ENCODE peak calls at places on chromosome 2, in nine cellular contexts. N is dorsolateral prefrontal cortex; I is fibroblast of mammary gland; Z is DND-41; S is tibial artery; G is epithelial cell of esophagus; K is CD4-positive, CD25-positive, alpha-beta regulatory T cell; Y is GM12865; F is iPS DF 6.9. H is an unnamed sample.

GRCh38 chr2:23803275-23803964 is 123.5 kb downstream of the ATAD2B start:
- DNase-seq in S (no peak), Z (no peak), F (no peak), Y (no peak), N (no peak), I (peak), G (peak), K (no peak), H (peak)

GRCh38 chr2:77520981-77521380 is 1.2 kb downstream of the LRRTM4 start:
- DNase-seq in F (no peak), N (no peak), Y (no peak), G (no peak), I (no peak), K (no peak), Z (no peak), S (no peak), H (no peak)

GRCh38 chr2:43356774-43357173 is 130.4 kb upstream of the ZFP36L2 start:
- DNase-seq in G (no peak), I (peak), S (no peak), N (no peak), Y (no peak), K (no peak), Z (no peak), F (no peak), H (no peak)

GRCh38 chr2:230447455-230448451 is 31.8 kb downstream of the SP100 start:
- DNase-seq in F (no peak), S (no peak), Y (peak), K (peak), G (no peak), Z (no peak), I (no peak), N (no peak), H (no peak)

GRCh38 chr2:159549234-159549633 is 67.1 kb downstream of the BAZ2B start:
- DNase-seq in Z (no peak), N (no peak), G (peak), F (no peak), S (no peak), Y (no peak), I (peak), K (no peak), H (peak)

GRCh38 chr2:70496819-70497218 is 56.8 kb downstream of the TGFA start:
- DNase-seq in K (no peak), Y (no peak), N (no peak), G (peak), F (no peak), S (no peak), Z (no peak), I (no peak), H (peak)

GRCh38 chr2:98308532-98308931 is 37.7 kb upstream of the CNGA3 start:
- DNase-seq in S (no peak), N (no peak), K (no peak), G (no peak), F (no peak), Y (no peak), Z (no peak), I (no peak), H (no peak)

GRCh38 chr2:195304310-195304709 is 352.7 kb upstream of the SLC39A10 start:
- DNase-seq in I (peak), N (no peak), Y (peak), S (no peak), F (peak), G (peak), Z (no peak), K (no peak), H (peak)

GRCh38 chr2:119544075-119545031 is at the start of gene CFAP221:
- DNase-seq in S (peak), Z (no peak), I (peak), F (no peak), G (peak), Y (peak), N (peak), K (no peak), H (peak)

GRCh38 chr2:177143444-177143843 is 69.2 kb upstream of the HNRNPA3 start:
- DNase-seq in G (peak), S (no peak), N (no peak), F (no peak), I (peak), K (no peak), Z (no peak), Y (no peak), H (peak)

GRCh38 chr2:177147834-177148233 is 64.8 kb upstream of the HNRNPA3 start:
- DNase-seq in Z (no peak), S (no peak), G (no peak), Y (no peak), K (no peak), I (no peak), N (no peak), F (no peak), H (no peak)

GRCh38 chr2:177147093-177147694 is 65.4 kb upstream of the HNRNPA3 start:
- DNase-seq in Z (peak), F (no peak), I (peak), K (peak), Y (peak), S (no peak), N (no peak), G (peak), H (peak)

GRCh38 chr2:177149155-177149503 is 63.5 kb upstream of the HNRNPA3 start:
- DNase-seq in K (no peak), Z (no peak), I (no peak), N (no peak), S (no peak), Y (no peak), F (no peak), G (no peak), H (no peak)

DNA sequence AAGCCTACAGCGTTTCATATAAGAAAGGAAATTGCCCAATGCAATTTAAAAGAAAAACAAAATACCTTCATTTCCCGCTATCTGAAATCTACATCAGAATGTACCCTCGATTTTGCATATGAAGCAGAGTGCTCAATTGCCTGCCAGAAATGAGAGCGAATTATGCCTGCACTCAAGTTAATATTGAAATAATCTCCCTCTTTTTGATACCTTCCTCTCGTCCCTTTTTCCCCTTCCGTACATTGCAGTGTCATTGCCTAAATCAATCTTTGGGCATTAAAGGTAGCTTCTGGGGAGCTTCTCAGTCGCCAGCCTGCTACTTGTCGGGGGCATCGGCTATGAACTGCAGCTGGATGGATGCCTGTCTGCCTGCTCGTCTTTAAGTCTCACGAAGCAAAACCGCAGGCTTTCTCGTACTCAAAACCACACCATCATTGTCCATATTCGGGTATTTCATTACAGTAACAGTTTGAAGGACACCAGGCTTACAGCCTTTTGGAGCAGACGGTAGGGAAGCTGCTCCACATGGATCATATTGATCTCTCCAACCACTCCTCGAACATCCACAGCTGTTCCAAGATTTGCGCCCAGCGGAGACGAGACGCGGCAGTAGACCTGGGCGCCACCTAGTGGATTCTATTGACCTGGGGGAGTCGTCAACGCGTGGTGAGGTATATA is 64.0 kb upstream of the HNRNPA3 start:
- DNase-seq in K (peak), N (peak), S (peak), Y (peak), I (peak), Z (peak), G (peak), F (peak), H (peak)
- H3K4me3 ChIP-seq in K (peak), N (peak), S (peak), Y (peak), I (peak), Z (no peak), G (peak), F (peak), H (peak)

GRCh38 chr2:134718956-134719814 is at the start of gene TMEM163:
- DNase-seq in F (no peak), N (no peak), G (peak), K (no peak), Y (no peak), S (no peak), Z (no peak), I (no peak), H (no peak)

GRCh38 chr2:134718095-134718955 is 475 bp downstream of the TMEM163 start:
- DNase-seq in I (no peak), G (no peak), N (no peak), S (no peak), Y (no peak), F (no peak), Z (no peak), K (peak), H (no peak)

GRCh38 chr2:134715932-134716643 is 2.7 kb downstream of the TMEM163 start:
- DNase-seq in Y (no peak), N (no peak), S (no peak), K (no peak), Z (peak), I (no peak), F (no peak), G (no peak), H (no peak)

GRCh38 chr2:134717706-134718094 is 1.1 kb downstream of the TMEM163 start:
- DNase-seq in Y (no peak), N (no peak), G (no peak), F (no peak), S (no peak), K (no peak), Z (no peak), I (no peak), H (no peak)

GRCh38 chr2:134716716-134717585 is 1.8 kb downstream of the TMEM163 start:
- DNase-seq in Y (no peak), I (no peak), F (no peak), K (no peak), S (no peak), N (no peak), Z (no peak), G (no peak), H (no peak)
- H3K4me3 ChIP-seq in Y (no peak), I (no peak), F (no peak), K (no peak), S (no peak), N (peak), Z (no peak), G (no peak), H (no peak)

GRCh38 chr2:144521702-144522101 is 1.8 kb upstream of the ZEB2 start:
- DNase-seq in N (no peak), K (no peak), S (no peak), I (no peak), F (no peak), Z (no peak), Y (no peak), G (no peak), H (no peak)

GRCh38 chr2:144519934-144520717 is at the start of gene ZEB2:
- DNase-seq in G (no peak), N (peak), I (peak), F (no peak), K (no peak), S (peak), Z (peak), Y (peak), H (no peak)

GRCh38 chr2:144518744-144519596 is 949 bp downstream of the ZEB2 start:
- DNase-seq in Z (no peak), G (no peak), K (no peak), I (no peak), S (no peak), Y (peak), N (no peak), F (no peak), H (no peak)

GRCh38 chr2:144519597-144519933 is 354 bp downstream of the ZEB2 start:
- DNase-seq in Z (no peak), I (no peak), G (no peak), Y (no peak), S (no peak), N (no peak), K (no peak), F (no peak), H (no peak)

GRCh38 chr2:144520718-144521487 is 984 bp upstream of the ZEB2 start:
- DNase-seq in I (peak), F (no peak), K (no peak), Z (no peak), N (no peak), Y (no peak), G (no peak), S (no peak), H (no peak)
- H3K4me3 ChIP-seq in I (peak), F (no peak), K (no peak), Z (no peak), N (peak), Y (no peak), G (no peak), S (peak), H (no peak)

DNA sequence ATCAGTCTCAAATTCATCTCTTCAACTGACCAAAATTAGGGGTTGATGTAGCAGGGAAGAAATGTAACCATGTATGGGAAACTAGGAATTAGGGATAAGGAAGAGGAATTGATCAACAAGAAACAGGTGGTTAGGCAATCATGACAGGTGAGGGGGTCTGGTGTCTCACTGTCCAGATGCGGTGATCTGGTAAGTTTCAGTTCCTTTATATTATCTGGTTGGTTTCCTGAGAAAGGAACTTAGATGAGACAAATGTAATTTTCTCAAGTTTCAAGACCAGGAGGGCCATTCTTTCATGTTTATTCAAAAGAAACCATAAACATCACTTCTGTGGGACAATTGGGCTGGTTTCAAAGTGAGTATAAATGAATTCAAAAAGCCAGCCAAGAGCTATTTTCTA is 306.2 kb upstream of the KCNJ3 start:
- DNase-seq in K (no peak), I (no peak), G (no peak), N (no peak), S (no peak), Z (no peak), Y (peak), F (no peak), H (no peak)
- H3K4me3 ChIP-seq in K (no peak), I (no peak), G (no peak), N (no peak), S (no peak), Z (no peak), Y (no peak), F (no peak), H (no peak)

GRCh38 chr2:169736902-169737301 is 3.3 kb downstream of the KLHL23 start:
- DNase-seq in Z (no peak), N (no peak), G (no peak), F (no peak), S (no peak), Y (no peak), K (no peak), I (peak), H (no peak)
- H3K4me3 ChIP-seq in Z (no peak), N (peak), G (no peak), F (no peak), S (peak), Y (no peak), K (no peak), I (no peak), H (no peak)